ENCODE peak calls at places on chromosomes 12 and 14, in seven cellular contexts. One of them, this sample, is unnamed. For H3K27me3, the result is how much of the 10 kb centered on the place peaks cover.

GRCh38 chr12:54028324-54029201 is at the start of gene HOXC6:
- DNase-seq in body of pancreas: no peak
- DNase-seq in psoas muscle: peak
- DNase-seq in pancreas: no peak
- DNase-seq in stomach: no peak
- DNase-seq in neural progenitor cell: no peak
- DNase-seq in MM.1S: no peak
- DNase-seq in this sample: no peak

GRCh38 chr12:122686538-122686937 is 16.6 kb downstream of the HCAR2 start:
- DNase-seq in body of pancreas: no peak
- DNase-seq in psoas muscle: no peak
- DNase-seq in pancreas: no peak
- DNase-seq in stomach: no peak
- DNase-seq in neural progenitor cell: no peak
- DNase-seq in MM.1S: no peak
- DNase-seq in this sample: no peak

GRCh38 chr12:80792861-80793260 is 76.1 kb downstream of the MYF5 start:
- DNase-seq in body of pancreas: no peak
- DNase-seq in psoas muscle: no peak
- DNase-seq in pancreas: no peak
- DNase-seq in stomach: no peak
- DNase-seq in neural progenitor cell: no peak
- DNase-seq in MM.1S: no peak
- DNase-seq in this sample: no peak

GRCh38 chr12:19186722-19187661 is 57.5 kb downstream of the PLEKHA5 start:
- DNase-seq in body of pancreas: peak
- DNase-seq in psoas muscle: no peak
- DNase-seq in pancreas: no peak
- DNase-seq in stomach: no peak
- DNase-seq in neural progenitor cell: peak
- DNase-seq in MM.1S: peak
- DNase-seq in this sample: no peak

GRCh38 chr12:42421844-42422779 is 96.1 kb downstream of the PPHLN1 start:
- DNase-seq in body of pancreas: no peak
- DNase-seq in psoas muscle: no peak
- DNase-seq in pancreas: no peak
- DNase-seq in stomach: no peak
- DNase-seq in neural progenitor cell: no peak
- DNase-seq in MM.1S: no peak
- DNase-seq in this sample: no peak

GRCh38 chr12:89475203-89475990 is 49.2 kb downstream of the GALNT4 start:
- DNase-seq in body of pancreas: no peak
- DNase-seq in psoas muscle: no peak
- DNase-seq in pancreas: no peak
- DNase-seq in stomach: no peak
- DNase-seq in neural progenitor cell: no peak
- DNase-seq in MM.1S: peak
- DNase-seq in this sample: no peak

GRCh38 chr12:46153267-46153872 is 115.5 kb downstream of the SLC38A1 start:
- DNase-seq in body of pancreas: no peak
- DNase-seq in psoas muscle: no peak
- DNase-seq in pancreas: no peak
- DNase-seq in stomach: no peak
- DNase-seq in neural progenitor cell: peak
- DNase-seq in MM.1S: peak
- DNase-seq in this sample: no peak

GRCh38 chr14:24911324-24912095 is 138.4 kb downstream of the STXBP6 start:
- DNase-seq in body of pancreas: peak
- DNase-seq in psoas muscle: no peak
- DNase-seq in pancreas: no peak
- DNase-seq in stomach: no peak
- DNase-seq in neural progenitor cell: no peak
- DNase-seq in MM.1S: no peak
- DNase-seq in this sample: no peak

GRCh38 chr12:57166971-57167371 is 19.6 kb upstream of the LRP1-AS start:
- DNase-seq in body of pancreas: no peak
- DNase-seq in psoas muscle: no peak
- DNase-seq in pancreas: peak
- DNase-seq in stomach: no peak
- DNase-seq in neural progenitor cell: no peak
- DNase-seq in MM.1S: no peak
- DNase-seq in this sample: no peak

GRCh38 chr14:76509291-76509690 is 133.4 kb downstream of the ESRRB start:
- DNase-seq in body of pancreas: no peak
- DNase-seq in psoas muscle: no peak
- DNase-seq in pancreas: no peak
- DNase-seq in stomach: no peak
- DNase-seq in neural progenitor cell: no peak
- DNase-seq in MM.1S: no peak
- DNase-seq in this sample: no peak

GRCh38 chr12:9701380-9702154 is 31.3 kb downstream of the CLECL1 start:
- DNase-seq in body of pancreas: no peak
- DNase-seq in psoas muscle: no peak
- DNase-seq in pancreas: no peak
- DNase-seq in stomach: no peak
- DNase-seq in neural progenitor cell: no peak
- DNase-seq in MM.1S: no peak
- DNase-seq in this sample: no peak

GRCh38 chr12:6494351-6494743 is 445 bp downstream of the NCAPD2 start:
- DNase-seq in body of pancreas: no peak
- DNase-seq in psoas muscle: no peak
- DNase-seq in pancreas: no peak
- DNase-seq in stomach: no peak
- DNase-seq in neural progenitor cell: no peak
- DNase-seq in MM.1S: no peak
- DNase-seq in this sample: no peak

GRCh38 chr14:81450976-81451375 is 50.9 kb upstream of the STON2 start:
- DNase-seq in body of pancreas: no peak
- DNase-seq in psoas muscle: no peak
- DNase-seq in pancreas: no peak
- DNase-seq in stomach: no peak
- DNase-seq in neural progenitor cell: no peak
- DNase-seq in MM.1S: no peak
- DNase-seq in this sample: no peak

GRCh38 chr14:105475269-105475915 is 771 bp downstream of the CRIP2 start:
- DNase-seq in body of pancreas: no peak
- DNase-seq in psoas muscle: peak
- DNase-seq in pancreas: no peak
- DNase-seq in stomach: no peak
- DNase-seq in neural progenitor cell: peak
- DNase-seq in MM.1S: no peak
- DNase-seq in this sample: no peak

GRCh38 chr12:120125792-120126634 is 9.5 kb upstream of the RAB35 start:
- DNase-seq in body of pancreas: no peak
- DNase-seq in psoas muscle: no peak
- DNase-seq in pancreas: no peak
- DNase-seq in stomach: no peak
- DNase-seq in neural progenitor cell: no peak
- DNase-seq in MM.1S: no peak
- DNase-seq in this sample: no peak

GRCh38 chr12:92076106-92076505 is 69.5 kb downstream of the BTG1 start:
- DNase-seq in body of pancreas: no peak
- DNase-seq in psoas muscle: no peak
- DNase-seq in pancreas: no peak
- DNase-seq in stomach: no peak
- DNase-seq in neural progenitor cell: no peak
- DNase-seq in MM.1S: no peak
- DNase-seq in this sample: no peak

GRCh38 chr12:108721824-108722223 is 9.5 kb downstream of the CORO1C start:
- DNase-seq in body of pancreas: no peak
- DNase-seq in psoas muscle: no peak
- DNase-seq in pancreas: no peak
- DNase-seq in stomach: no peak
- DNase-seq in neural progenitor cell: no peak
- DNase-seq in MM.1S: no peak
- DNase-seq in this sample: no peak

GRCh38 chr14:52692248-52692962 is 3.0 kb downstream of the ERO1A start:
- DNase-seq in body of pancreas: no peak
- DNase-seq in psoas muscle: no peak
- DNase-seq in pancreas: no peak
- DNase-seq in stomach: no peak
- DNase-seq in neural progenitor cell: no peak
- DNase-seq in MM.1S: no peak
- DNase-seq in this sample: no peak

GRCh38 chr12:130280226-130280625 is 57.5 kb upstream of the PIWIL1 start:
- DNase-seq in body of pancreas: no peak
- DNase-seq in psoas muscle: no peak
- DNase-seq in pancreas: no peak
- DNase-seq in stomach: no peak
- DNase-seq in neural progenitor cell: no peak
- DNase-seq in MM.1S: peak
- DNase-seq in this sample: no peak

GRCh38 chr14:22065372-22065771 is 391.8 kb upstream of the OR4E1 start:
- DNase-seq in body of pancreas: no peak
- DNase-seq in psoas muscle: no peak
- DNase-seq in pancreas: no peak
- DNase-seq in stomach: no peak
- DNase-seq in neural progenitor cell: no peak
- DNase-seq in MM.1S: no peak
- DNase-seq in this sample: no peak
- H3K27me3 ChIP-seq in body of pancreas: under half
- H3K27me3 ChIP-seq in psoas muscle: under half
- H3K27me3 ChIP-seq in pancreas: under half
- H3K27me3 ChIP-seq in stomach: under half
- H3K27me3 ChIP-seq in neural progenitor cell: under half
- H3K27me3 ChIP-seq in MM.1S: under half
- H3K27me3 ChIP-seq in this sample: under half

DNA sequence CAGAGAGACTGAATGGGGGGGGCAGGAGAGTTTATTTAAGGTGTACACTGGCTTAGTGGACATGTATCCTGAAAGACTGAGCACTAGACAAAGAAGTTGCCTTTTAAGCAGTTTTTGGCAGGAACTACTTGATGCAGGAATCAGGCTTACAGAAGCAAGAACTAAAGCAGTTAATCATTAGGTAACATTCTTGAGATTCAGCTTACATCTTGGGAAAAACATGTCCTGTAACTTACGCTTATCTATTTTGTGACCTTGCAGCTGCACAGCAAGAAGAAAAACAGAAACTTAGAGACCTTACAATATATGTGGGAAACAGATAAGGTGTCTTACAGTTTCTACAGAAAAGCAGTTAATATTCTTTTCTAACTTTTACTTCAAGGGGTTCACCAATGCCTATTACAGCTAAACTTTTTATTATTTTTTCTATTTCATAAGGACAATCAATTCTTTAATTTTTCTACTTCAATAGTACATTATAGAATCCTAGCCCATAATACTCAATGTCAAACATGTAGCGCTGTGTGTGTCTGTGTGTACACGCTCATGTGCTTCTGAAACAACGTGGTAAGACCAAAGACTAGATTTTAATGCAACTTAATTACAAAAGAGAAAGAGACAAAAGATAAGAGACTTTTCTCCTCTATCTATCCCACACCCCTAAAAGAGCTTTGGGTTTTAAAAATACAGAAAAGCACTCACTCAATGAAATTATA is 276.9 kb downstream of the PRKD1 start:
- DNase-seq in body of pancreas: peak
- DNase-seq in psoas muscle: no peak
- DNase-seq in pancreas: no peak
- DNase-seq in stomach: no peak
- DNase-seq in neural progenitor cell: no peak
- DNase-seq in MM.1S: no peak
- DNase-seq in this sample: no peak
- H3K27ac ChIP-seq in body of pancreas: peak
- H3K27ac ChIP-seq in psoas muscle: no peak
- H3K27ac ChIP-seq in pancreas: no peak
- H3K27ac ChIP-seq in stomach: no peak
- H3K27ac ChIP-seq in neural progenitor cell: no peak
- H3K27ac ChIP-seq in MM.1S: no peak
- H3K27ac ChIP-seq in this sample: no peak

DNA sequence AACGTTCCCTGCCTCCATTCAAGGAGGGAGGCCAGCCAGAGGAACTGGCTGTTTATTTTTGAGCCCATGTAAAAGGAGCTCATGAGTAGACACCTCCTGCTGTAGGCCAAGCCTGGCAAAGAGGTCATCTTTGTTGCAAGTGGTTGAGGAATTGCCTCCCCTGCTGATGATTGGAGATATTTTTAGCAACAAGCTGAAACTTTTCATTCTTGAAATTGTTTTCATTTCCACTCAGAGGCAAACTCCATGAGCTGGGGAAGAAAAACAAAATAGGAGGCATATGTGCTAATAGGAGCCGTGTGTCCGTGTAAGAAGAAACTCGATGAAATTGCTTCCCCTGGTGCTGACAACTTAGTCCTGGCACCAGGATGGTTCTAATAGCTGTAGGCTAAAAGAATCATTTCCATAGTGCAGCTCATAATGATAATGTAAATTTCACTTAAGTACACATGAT is 440.1 kb upstream of the FAR2 start:
- DNase-seq in body of pancreas: no peak
- DNase-seq in psoas muscle: no peak
- DNase-seq in pancreas: no peak
- DNase-seq in stomach: no peak
- DNase-seq in neural progenitor cell: no peak
- DNase-seq in MM.1S: no peak
- DNase-seq in this sample: no peak
- TF ChIP-seq CTCF in body of pancreas: no peak
- TF ChIP-seq CTCF in psoas muscle: no peak
- TF ChIP-seq CTCF in pancreas: no peak
- TF ChIP-seq CTCF in stomach: no peak
- TF ChIP-seq CTCF in neural progenitor cell: no peak
- TF ChIP-seq CTCF in MM.1S: no peak
- TF ChIP-seq CTCF in this sample: no peak

GRCh38 chr14:59583755-59584154 is 7.1 kb upstream of the CCDC175 start:
- DNase-seq in body of pancreas: no peak
- DNase-seq in psoas muscle: no peak
- DNase-seq in pancreas: no peak
- DNase-seq in stomach: no peak
- DNase-seq in neural progenitor cell: no peak
- DNase-seq in MM.1S: no peak
- DNase-seq in this sample: no peak

GRCh38 chr14:59591641-59592040 is 15.0 kb upstream of the CCDC175 start:
- DNase-seq in body of pancreas: no peak
- DNase-seq in psoas muscle: no peak
- DNase-seq in pancreas: no peak
- DNase-seq in stomach: no peak
- DNase-seq in neural progenitor cell: no peak
- DNase-seq in MM.1S: no peak
- DNase-seq in this sample: no peak

GRCh38 chr14:59585891-59586554 is 9.4 kb upstream of the CCDC175 start:
- DNase-seq in body of pancreas: no peak
- DNase-seq in psoas muscle: no peak
- DNase-seq in pancreas: no peak
- DNase-seq in stomach: no peak
- DNase-seq in neural progenitor cell: no peak
- DNase-seq in MM.1S: no peak
- DNase-seq in this sample: no peak

GRCh38 chr14:59582845-59583509 is 6.4 kb upstream of the CCDC175 start:
- DNase-seq in body of pancreas: peak
- DNase-seq in psoas muscle: no peak
- DNase-seq in pancreas: no peak
- DNase-seq in stomach: no peak
- DNase-seq in neural progenitor cell: no peak
- DNase-seq in MM.1S: no peak
- DNase-seq in this sample: no peak

DNA sequence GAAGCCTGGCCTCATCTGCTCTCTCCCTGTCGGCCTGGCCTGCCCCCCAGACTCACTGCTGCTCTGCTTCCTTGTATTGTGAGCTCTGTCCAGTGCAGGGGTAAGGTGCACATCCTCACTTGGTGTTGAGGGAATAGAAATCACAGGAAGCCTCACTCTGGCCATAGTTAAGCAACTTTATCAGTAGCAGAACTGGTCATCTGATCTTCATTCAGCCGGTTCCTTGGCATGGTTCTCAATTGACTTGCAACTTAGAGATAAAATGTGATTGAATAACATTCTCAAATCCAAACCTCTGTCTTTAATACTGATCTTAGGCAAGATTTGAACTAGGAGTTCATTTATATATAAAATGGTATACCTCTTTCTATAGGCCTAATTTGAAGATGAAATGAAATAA is 11.5 kb upstream of the CCDC175 start:
- DNase-seq in body of pancreas: no peak
- DNase-seq in psoas muscle: no peak
- DNase-seq in pancreas: no peak
- DNase-seq in stomach: no peak
- DNase-seq in neural progenitor cell: no peak
- DNase-seq in MM.1S: no peak
- DNase-seq in this sample: no peak
- H3K27me3 ChIP-seq in body of pancreas: under half
- H3K27me3 ChIP-seq in psoas muscle: under half
- H3K27me3 ChIP-seq in pancreas: under half
- H3K27me3 ChIP-seq in stomach: under half
- H3K27me3 ChIP-seq in neural progenitor cell: under half
- H3K27me3 ChIP-seq in MM.1S: under half
- H3K27me3 ChIP-seq in this sample: under half

This sample was measured in CD4-positive, alpha-beta T cell.